ENCODE peak calls at places on chromosomes 6 and 20, in eight cellular contexts. N, E, S, D, B, X, C and U are unnamed samples.

GRCh38 chr20:59832406-59833156 is 100.9 kb downstream of the SYCP2 start:
- DNase-seq in D (no peak), E (no peak), X (peak), N (no peak), S (no peak), B (no peak), C (peak), U (no peak)

GRCh38 chr6:38567436-38567835 is 72.3 kb downstream of the BTBD9 start:
- DNase-seq in D (no peak), S (peak), E (peak), C (no peak), N (peak), B (peak), X (peak), U (peak)

GRCh38 chr6:4599924-4600323 is 176.3 kb upstream of the CDYL start:
- DNase-seq in D (no peak), S (peak), N (peak), C (no peak), X (no peak), E (peak), B (peak), U (peak)

GRCh38 chr6:131250121-131250520 is 114.9 kb downstream of the AKAP7 start:
- DNase-seq in S (no peak), X (peak), E (peak), N (peak), D (no peak), B (peak), C (no peak), U (no peak)

GRCh38 chr20:9185511-9185910 is 116.6 kb downstream of the PLCB4 start:
- DNase-seq in N (peak), X (no peak), E (peak), D (no peak), S (no peak), C (no peak), B (peak), U (peak)

GRCh38 chr6:14373648-14374437 is 256.3 kb downstream of the CD83 start:
- DNase-seq in B (no peak), D (no peak), X (no peak), E (no peak), N (no peak), C (no peak), S (no peak), U (no peak)

GRCh38 chr20:6579417-6579816 is 188.1 kb upstream of the BMP2 start:
- DNase-seq in B (no peak), C (no peak), E (no peak), D (no peak), N (peak), S (no peak), X (peak), U (no peak)

GRCh38 chr6:124487778-124488431 is 474.3 kb upstream of the RNF217 start:
- DNase-seq in N (peak), X (no peak), S (peak), C (no peak), B (peak), E (no peak), D (no peak), U (peak)

GRCh38 chr6:13673825-13674444 is 37.7 kb downstream of the RANBP9 start:
- DNase-seq in B (no peak), E (no peak), X (no peak), D (no peak), S (no peak), N (no peak), C (no peak), U (no peak)

GRCh38 chr20:18428490-18429173 is 38.2 kb downstream of the DZANK1 start:
- DNase-seq in D (no peak), C (no peak), B (no peak), X (peak), E (peak), S (no peak), N (no peak), U (peak)

GRCh38 chr6:145012039-145012662 is 723.2 kb downstream of the EPM2A start:
- DNase-seq in B (no peak), D (no peak), X (no peak), N (peak), E (no peak), C (no peak), S (no peak), U (peak)

GRCh38 chr6:31008165-31008564 is 2.1 kb upstream of the MUC22 start:
- DNase-seq in E (no peak), N (no peak), D (no peak), S (no peak), C (peak), B (no peak), X (no peak), U (peak)

GRCh38 chr6:71387179-71387578 is 98.6 kb downstream of the OGFRL1 start:
- DNase-seq in C (no peak), D (no peak), B (no peak), X (no peak), N (peak), S (no peak), E (peak), U (no peak)

GRCh38 chr6:158769228-158769627 is 49.9 kb downstream of the EZR start:
- DNase-seq in C (no peak), X (no peak), E (no peak), S (no peak), D (no peak), N (no peak), B (no peak), U (no peak)

GRCh38 chr6:80332013-80332412 is 225.5 kb downstream of the BCKDHB start:
- DNase-seq in N (no peak), D (no peak), X (no peak), E (no peak), S (no peak), B (no peak), C (no peak), U (no peak)

GRCh38 chr6:27209659-27210269 is 37.7 kb upstream of the PRSS16 start:
- DNase-seq in D (no peak), B (no peak), N (peak), S (no peak), E (no peak), X (no peak), C (no peak), U (peak)

GRCh38 chr6:37550436-37550835 is 50.7 kb upstream of the CCDC167 start:
- DNase-seq in X (no peak), B (no peak), N (peak), S (no peak), D (no peak), E (peak), C (no peak), U (peak)

GRCh38 chr6:62998022-62998421 is 213.2 kb upstream of the FKBP1C start:
- DNase-seq in D (no peak), B (no peak), X (no peak), C (no peak), N (no peak), E (no peak), S (no peak), U (no peak)

GRCh38 chr6:68628156-68628555 is 6.9 kb upstream of the ADGRB3 start:
- DNase-seq in B (no peak), D (no peak), N (no peak), C (no peak), S (no peak), E (no peak), X (no peak), U (no peak)

GRCh38 chr6:44256291-44257006 is 879 bp downstream of the SLC35B2 start:
- DNase-seq in N (no peak), S (no peak), E (no peak), X (no peak), B (no peak), C (no peak), D (no peak), U (peak)

GRCh38 chr6:7996538-7997225 is 67.5 kb downstream of the BLOC1S5 start:
- DNase-seq in E (peak), S (no peak), N (no peak), D (no peak), C (no peak), B (peak), X (no peak), U (peak)

GRCh38 chr6:43770417-43771209 is 602 bp downstream of the VEGFA start:
- DNase-seq in X (peak), C (no peak), E (peak), N (peak), S (no peak), D (peak), B (peak), U (peak)

GRCh38 chr20:13384132-13384531 is 163.1 kb downstream of the ISM1 start:
- DNase-seq in E (no peak), C (no peak), N (no peak), B (no peak), D (no peak), X (no peak), S (no peak), U (no peak)

GRCh38 chr6:16216501-16217155 is 21.8 kb upstream of the GMPR start:
- DNase-seq in B (no peak), E (no peak), N (no peak), C (no peak), D (no peak), X (no peak), S (no peak), U (no peak)

GRCh38 chr6:30340589-30341054 is 4.3 kb upstream of the RPP21 start:
- DNase-seq in B (no peak), N (no peak), X (no peak), D (no peak), E (no peak), S (no peak), C (no peak), U (no peak)

GRCh38 chr20:19327401-19327800 is 115.0 kb downstream of the SLC24A3 start:
- DNase-seq in E (no peak), B (no peak), D (no peak), X (no peak), N (no peak), S (no peak), C (no peak), U (no peak)

GRCh38 chr20:9392892-9393857 is 121.2 kb upstream of the LAMP5 start:
- DNase-seq in E (peak), N (peak), D (no peak), B (peak), C (no peak), S (no peak), X (peak), U (peak)

GRCh38 chr6:157592566-157592965 is 211.6 kb downstream of the ZDHHC14 start:
- DNase-seq in N (no peak), C (peak), E (no peak), X (no peak), D (no peak), S (no peak), B (no peak), U (no peak)

GRCh38 chr6:37456126-37456525 is 23.1 kb downstream of the CMTR1 start:
- DNase-seq in B (peak), N (peak), C (no peak), X (no peak), E (peak), D (no peak), S (no peak), U (peak)

GRCh38 chr6:170132011-170132521 is 158.8 kb downstream of the DLL1 start:
- DNase-seq in S (no peak), N (no peak), X (no peak), D (no peak), C (peak), E (no peak), B (no peak), U (no peak)

GRCh38 chr20:48187891-48188290 is 402.6 kb upstream of the SULF2 start:
- DNase-seq in E (peak), N (no peak), D (no peak), S (no peak), X (no peak), C (no peak), B (no peak), U (no peak)

GRCh38 chr6:90179190-90180169 is 117.2 kb downstream of the BACH2 start:
- DNase-seq in B (peak), E (peak), D (no peak), X (no peak), S (no peak), N (no peak), C (no peak), U (no peak)

GRCh38 chr6:16409531-16410441 is 171.4 kb downstream of the GMPR start:
- DNase-seq in B (peak), E (peak), X (peak), C (no peak), N (peak), D (peak), S (peak), U (peak)

GRCh38 chr6:165632194-165632593 is 30.8 kb downstream of the PDE10A start:
- DNase-seq in E (no peak), C (no peak), X (no peak), S (no peak), N (peak), B (no peak), D (no peak), U (peak)

GRCh38 chr20:61274326-61274725 is 22.3 kb downstream of the CDH4 start:
- DNase-seq in X (no peak), E (no peak), C (no peak), N (no peak), B (no peak), D (no peak), S (no peak), U (no peak)